ENCODE peak calls at places on chromosomes 16 and 17, in nine cellular contexts. P, V, K, D, L, M, I, Q and W are unnamed samples.

GRCh38 chr17:43431741-43432523 is 33.1 kb downstream of the ARL4D start:
- DNase-seq in P (no peak), L (peak; percentile 45), D (no peak), K (peak; percentile 94), V (no peak), I (no peak), M (peak; percentile 93), Q (no peak), W (no peak)

GRCh38 chr16:25198021-25198420 is 18.7 kb upstream of the AQP8 start:
- DNase-seq in I (no peak), L (no peak), Q (no peak), D (no peak), M (no peak), V (no peak), P (peak; percentile 25), K (no peak), W (no peak)

GRCh38 chr17:42980766-42981397 is 517 bp downstream of the RUNDC1 start:
- DNase-seq in I (peak; percentile 61), Q (peak; percentile 24), M (peak; percentile 53), P (peak; percentile 76), V (peak; percentile 77), D (peak; percentile 20), L (no peak), K (peak; percentile 56), W (no peak)

GRCh38 chr17:65674246-65675045 is 113.0 kb upstream of the AXIN2 start:
- DNase-seq in K (peak; percentile 58), L (no peak), P (no peak), V (no peak), M (peak; percentile 73), I (no peak), Q (peak; percentile 56), D (no peak), W (no peak)

GRCh38 chr17:1813088-1813487 is 16.6 kb downstream of the SMYD4 start:
- DNase-seq in P (no peak), I (no peak), K (peak; percentile 60), Q (no peak), D (no peak), V (no peak), L (peak; percentile 42), M (peak; percentile 81), W (peak; percentile 47)

GRCh38 chr17:29131814-29132682 is 48.1 kb downstream of the MYO18A start:
- DNase-seq in I (no peak), P (no peak), D (no peak), L (peak; percentile 54), M (peak; percentile 86), V (no peak), Q (peak; percentile 77), K (peak; percentile 79), W (peak; percentile 74)

GRCh38 chr17:4789701-4789950 is 862 bp downstream of the GLTPD2 start:
- DNase-seq in Q (no peak), K (no peak), P (no peak), L (no peak), V (no peak), D (no peak), I (no peak), M (no peak), W (no peak)

GRCh38 chr16:75238853-75239371 is 12.5 kb downstream of the BCAR1 start:
- DNase-seq in Q (no peak), L (peak; percentile 67), I (no peak), P (no peak), K (no peak), D (no peak), V (no peak), M (no peak), W (no peak)

GRCh38 chr17:15885770-15886169 is 59.2 kb upstream of the ADORA2B start:
- DNase-seq in V (no peak), I (no peak), L (no peak), Q (no peak), D (no peak), P (no peak), M (no peak), K (peak; percentile 50), W (no peak)

GRCh38 chr17:15886804-15887203 is 58.1 kb upstream of the ADORA2B start:
- DNase-seq in V (no peak), K (no peak), P (no peak), Q (no peak), D (no peak), I (no peak), M (no peak), L (no peak), W (no peak)

GRCh38 chr17:15883617-15884111 is 61.3 kb upstream of the ADORA2B start:
- DNase-seq in Q (peak; percentile 85), L (no peak), K (peak; percentile 86), D (no peak), M (peak; percentile 64), I (no peak), P (no peak), V (no peak), W (peak; percentile 52)

GRCh38 chr17:15884731-15885130 is 60.2 kb upstream of the ADORA2B start:
- DNase-seq in L (no peak), V (no peak), D (no peak), Q (no peak), K (peak; percentile 74), I (no peak), M (peak; percentile 67), P (no peak), W (no peak)

DNA sequence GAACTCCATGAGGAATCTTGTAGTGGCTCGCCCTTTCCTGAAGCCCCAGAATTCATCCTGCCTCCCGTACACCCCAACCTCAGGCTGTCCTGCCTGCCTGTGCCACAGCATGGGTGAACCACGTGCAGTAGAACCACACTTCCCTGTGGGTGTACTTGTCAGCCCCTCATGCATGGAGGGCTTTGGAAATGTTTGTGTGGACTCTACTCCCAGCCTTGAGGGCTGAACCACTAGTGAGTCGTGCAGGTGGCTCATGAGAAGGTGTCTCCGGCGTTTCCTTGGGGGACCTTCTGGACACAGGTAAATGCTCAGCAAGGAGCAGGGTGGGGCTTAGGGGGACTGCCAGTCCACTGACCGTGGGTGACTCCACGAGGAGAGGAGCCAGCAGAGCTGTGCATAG is 58.7 kb upstream of the ADORA2B start:
- DNase-seq in V (no peak), D (no peak), L (no peak), Q (no peak), M (no peak), K (no peak), I (no peak), P (no peak), W (no peak)
- TF ChIP-seq CTCF in V (no peak), D (no peak), L (no peak), Q (no peak), M (no peak), K (no peak), I (no peak), P (no peak), W (no peak)

DNA sequence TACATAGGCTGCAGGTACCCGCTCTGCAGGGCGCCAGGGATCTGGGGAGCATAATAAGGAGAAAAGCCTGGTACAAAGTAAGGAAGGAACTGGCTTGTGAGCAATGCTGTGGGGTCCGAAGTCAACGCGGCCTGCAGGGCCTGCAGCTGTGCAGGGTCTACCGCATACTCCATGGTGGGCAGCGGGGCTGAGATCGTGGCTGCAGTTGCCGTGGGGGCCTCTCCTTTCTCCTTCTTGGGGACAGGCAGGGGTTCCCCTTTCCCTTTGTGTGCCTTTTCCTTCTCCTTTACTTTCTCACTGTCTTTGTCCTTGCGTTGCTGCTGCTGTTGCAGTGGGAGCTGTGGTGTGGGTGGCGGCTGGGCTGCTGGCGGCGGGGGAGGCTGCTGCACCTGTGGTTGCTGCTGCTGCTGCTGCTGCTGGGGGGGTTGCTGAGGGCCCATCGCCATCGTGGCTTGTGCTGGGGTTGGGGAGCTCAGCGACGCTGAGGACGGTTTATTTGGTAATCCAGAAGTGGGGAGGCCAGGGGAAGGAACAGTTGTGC is 259.6 kb downstream of the ZFHX3 start:
- DNase-seq in V (no peak), P (no peak), L (no peak), Q (no peak), D (no peak), I (no peak), K (no peak), M (no peak), W (no peak)
- H3K4me3 ChIP-seq in V (no peak overlapping the region), P (no peak overlapping the region), L (peak overlapping the region; percentile 62), Q (peak overlapping the region; percentile 53), D (no peak overlapping the region), I (no peak overlapping the region), K (peak overlapping the region; percentile 65), M (peak overlapping the region; percentile 52), W (peak overlapping the region; percentile 44)

GRCh38 chr16:50369133-50369804 is 481 bp upstream of the BRD7 start:
- DNase-seq in L (no peak), M (no peak), K (no peak), Q (no peak), D (no peak), I (no peak), V (no peak), P (no peak), W (no peak)

GRCh38 chr16:50366126-50366525 is 2.7 kb downstream of the BRD7 start:
- DNase-seq in M (no peak), P (no peak), Q (no peak), D (no peak), K (no peak), I (no peak), L (no peak), V (no peak), W (no peak)

GRCh38 chr16:50371036-50371716 is 2.4 kb upstream of the BRD7 start:
- DNase-seq in M (no peak), D (no peak), V (no peak), I (no peak), Q (no peak), K (no peak), P (no peak), L (no peak), W (no peak)

GRCh38 chr16:50367777-50368409 is 895 bp downstream of the BRD7 start:
- DNase-seq in Q (no peak), V (no peak), I (no peak), L (no peak), M (no peak), D (no peak), P (no peak), K (no peak), W (no peak)

DNA sequence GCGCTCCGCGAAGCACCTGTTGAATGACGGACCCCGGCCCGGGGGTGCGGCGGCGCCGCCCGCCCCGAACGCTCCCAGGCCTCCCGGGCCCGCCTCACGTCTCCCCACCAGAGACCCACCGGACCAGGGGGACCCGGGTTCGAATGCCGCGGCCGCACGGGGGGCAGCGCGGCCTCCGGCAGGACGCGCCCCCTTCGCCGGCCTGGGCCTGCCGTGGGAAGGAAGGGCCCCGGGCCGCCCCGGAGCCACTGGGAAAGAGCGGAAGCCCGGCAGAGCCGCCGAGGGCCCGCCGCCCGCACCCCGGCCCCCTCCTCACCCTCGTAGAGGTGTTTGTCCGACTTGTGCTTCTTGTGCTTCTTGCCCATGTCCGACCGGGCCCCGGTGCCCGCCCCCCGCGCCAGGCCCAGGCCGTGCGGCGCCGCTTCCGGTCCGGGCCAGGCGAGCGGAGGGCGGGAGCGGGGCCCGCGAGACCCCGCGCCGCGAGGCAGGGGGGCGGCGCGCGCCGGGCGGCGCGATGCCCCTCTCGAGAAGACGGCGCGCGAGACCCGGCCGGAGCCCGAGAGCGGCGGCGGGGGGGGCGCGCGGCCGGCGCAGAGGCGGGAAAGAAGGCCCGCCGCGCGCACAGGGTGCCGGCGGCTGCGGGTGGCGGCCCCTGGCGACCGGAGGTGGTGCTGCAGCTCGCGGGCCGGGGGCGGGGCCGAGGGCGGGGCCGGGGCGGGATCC is at the start of gene BRD7:
- DNase-seq in P (peak; percentile 53), M (peak; percentile 68), L (peak; percentile 33), I (peak; percentile 74), V (peak; percentile 86), D (peak; percentile 60), K (peak; percentile 50), Q (peak; percentile 44), W (no peak)
- TF ChIP-seq CTCF in P (peak; percentile 69), M (peak; percentile 22), L (peak; percentile 73), I (no peak), V (peak; percentile 11), D (no peak), K (no peak), Q (peak; percentile 31), W (peak; percentile 35)

DNA sequence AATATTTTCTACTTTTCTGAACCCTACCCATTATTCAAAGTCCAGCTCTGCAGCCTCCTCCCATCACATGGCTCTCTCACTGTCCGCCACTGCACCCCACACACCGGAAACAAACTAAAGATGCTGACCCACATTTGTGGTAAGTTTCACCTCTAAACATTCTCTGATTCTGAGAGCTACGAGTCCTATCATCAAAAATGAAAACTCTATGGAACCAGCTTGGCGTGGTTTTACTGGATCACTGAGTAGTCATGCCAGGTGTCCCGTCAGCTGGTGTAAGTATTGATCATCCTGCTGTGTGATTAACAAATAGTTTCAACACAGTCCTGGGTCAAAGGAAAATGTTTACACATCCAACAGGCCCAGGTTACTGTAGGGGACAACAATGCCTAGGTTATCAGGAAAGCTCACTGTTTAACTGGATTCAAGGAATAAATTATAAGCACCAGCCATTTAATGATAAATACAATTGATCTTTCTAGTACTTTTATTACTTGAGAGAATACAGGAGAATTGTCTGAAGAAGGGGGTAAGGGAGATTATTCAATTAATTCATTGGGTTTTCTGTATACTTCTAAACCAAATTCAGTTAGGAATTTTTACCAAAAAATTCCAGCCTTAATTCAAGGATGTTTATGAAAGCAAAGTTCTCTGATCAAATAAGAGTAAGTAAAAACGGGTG is 33.9 kb downstream of the CYTH1 start:
- DNase-seq in L (peak; percentile 47), Q (no peak), V (no peak), K (no peak), M (no peak), D (no peak), I (peak; percentile 44), P (no peak), W (no peak)
- H3K4me3 ChIP-seq in L (no peak overlapping the region), Q (no peak overlapping the region), V (no peak overlapping the region), K (no peak overlapping the region), M (no peak overlapping the region), D (peak overlapping the region; percentile 50), I (no peak overlapping the region), P (no peak overlapping the region), W (no peak overlapping the region)